ENCODE peak calls at places on chromosomes 11 and 22, in eight cellular contexts. K is gastrocnemius medialis; I is HS-27A; J is activated T-helper 9 cell treated with anti-CD3 and anti-CD28 coated beads, Interleukin-2, amount 50 U/mL, for 16 hours; Z is GM10248; F is activated CD4-positive, CD25-positive, alpha-beta regulatory T cell; V is NCI-H1417; D is HCT116. U is an unnamed sample.
A peak's percentile ranks its signal among the peaks of the same experiment; 100 is the strongest.

GRCh38 chr22:32665676-32666075 is 135.8 kb upstream of the TIMP3 start:
- DNase-seq in K (no peak), I (no peak), J (no peak), Z (no peak), F (no peak), V (no peak), D (no peak), U (no peak)

GRCh38 chr11:6315811-6316425 is 4.4 kb downstream of the CAVIN3 start:
- DNase-seq in K (peak; percentile 46), I (no peak), J (no peak), Z (peak; percentile 68), F (no peak), V (peak; percentile 42), D (peak; percentile 41), U (no peak)

GRCh38 chr11:46161201-46161600 is 39.9 kb upstream of the PHF21A start:
- DNase-seq in K (no peak), I (no peak), J (no peak), Z (no peak), F (no peak), V (no peak), D (no peak), U (no peak)

GRCh38 chr11:110565690-110566336 is 136.1 kb downstream of the FDX1 start:
- DNase-seq in K (no peak), I (no peak), J (no peak), Z (no peak), F (no peak), V (no peak), D (no peak), U (no peak)

GRCh38 chr22:43861529-43861928 is 784 bp downstream of the SULT4A1 start:
- DNase-seq in K (no peak), I (no peak), J (no peak), Z (no peak), F (no peak), V (peak; percentile 10), D (no peak), U (no peak)

GRCh38 chr11:60831501-60832079 is 10.3 kb upstream of the CCDC86 start:
- DNase-seq in K (no peak), I (no peak), J (no peak), Z (no peak), F (no peak), V (no peak), D (no peak), U (no peak)

GRCh38 chr11:106012744-106013143 is 9.3 kb downstream of the MSANTD4 start:
- DNase-seq in K (peak; percentile 32), I (no peak), J (no peak), Z (no peak), F (no peak), V (no peak), D (no peak), U (no peak)

GRCh38 chr11:65653229-65654225 is 9.2 kb downstream of the RELA start:
- DNase-seq in K (no peak), I (no peak), J (no peak), Z (no peak), F (no peak), V (no peak), D (no peak), U (no peak)

GRCh38 chr22:24571266-24571665 is 15.5 kb downstream of the SNRPD3 start:
- DNase-seq in K (no peak), I (no peak), J (no peak), Z (no peak), F (no peak), V (no peak), D (no peak), U (no peak)

GRCh38 chr11:18324381-18324780 is 2.0 kb downstream of the GTF2H1 start:
- DNase-seq in K (no peak), I (no peak), J (no peak), Z (no peak), F (no peak), V (no peak), D (no peak), U (no peak)

GRCh38 chr11:79159657-79160450 is 281.0 kb downstream of the TENM4 start:
- DNase-seq in K (no peak), I (no peak), J (no peak), Z (no peak), F (no peak), V (no peak), D (no peak), U (no peak)

GRCh38 chr11:116431842-116432241 is 340.9 kb downstream of the BUD13 start:
- DNase-seq in K (no peak), I (no peak), J (no peak), Z (no peak), F (no peak), V (no peak), D (no peak), U (no peak)

GRCh38 chr22:17492247-17492646 is 71.1 kb upstream of the SLC25A18 start:
- DNase-seq in K (no peak), I (no peak), J (no peak), Z (no peak), F (no peak), V (no peak), D (no peak), U (no peak)

GRCh38 chr22:36886016-36886415 is 25.2 kb downstream of the NCF4 start:
- DNase-seq in K (no peak), I (no peak), J (no peak), Z (no peak), F (no peak), V (no peak), D (no peak), U (no peak)

GRCh38 chr22:17980638-17981051 is 43.7 kb downstream of the MICAL3 start:
- DNase-seq in K (peak; percentile 37), I (no peak), J (peak; percentile 6), Z (no peak), F (no peak), V (no peak), D (no peak), U (peak; percentile 14)

GRCh38 chr11:37788141-37788877 is 1190.3 kb upstream of the RAG2 start:
- DNase-seq in K (no peak), I (peak; percentile 77), J (no peak), Z (no peak), F (no peak), V (no peak), D (no peak), U (no peak)

GRCh38 chr11:46001427-46002049 is 79.1 kb downstream of the LARGE2 start:
- DNase-seq in K (no peak), I (peak; percentile 48), J (no peak), Z (no peak), F (no peak), V (no peak), D (no peak), U (no peak)

GRCh38 chr11:17763244-17763643 is 28.7 kb downstream of the KCNC1 start:
- DNase-seq in K (no peak), I (no peak), J (no peak), Z (no peak), F (no peak), V (no peak), D (no peak), U (no peak)

GRCh38 chr11:2209370-2209801 is 37.8 kb upstream of the TH start:
- DNase-seq in K (no peak), I (no peak), J (no peak), Z (no peak), F (no peak), V (no peak), D (no peak), U (no peak)

U was measured in activated T-helper 1 cell treated with anti-CD3 and anti-CD28 coated beads, Interleukin-2, amount 50 U/mL, for 16 hours.